ENCODE peak calls at places on chromosomes 11 and 22, in six cellular contexts. H is K562, E is GM23248, F is fibroblast of lung, A is GM23338, Z is hepatocyte. C is an unnamed sample.

GRCh38 chr11:11155962-11156815 is 196.9 kb downstream of the CSNK2A3 start:
- DNase-seq in H (peak; percentile 77), E (no peak), F (no peak), A (peak; percentile 79), Z (no peak), C (peak; percentile 42)

GRCh38 chr11:121575250-121575962 is 122.6 kb upstream of the SORL1-AS1 start:
- DNase-seq in H (no peak), E (peak; percentile 8), F (peak; percentile 89), A (no peak), Z (no peak), C (no peak)

GRCh38 chr11:134050541-134051383 is 18.1 kb upstream of the JAM3 start:
- DNase-seq in H (peak; percentile 91), E (peak; percentile 80), F (peak; percentile 56), A (peak; percentile 71), Z (peak; percentile 87), C (peak; percentile 78)

GRCh38 chr22:46195487-46196165 is 45.3 kb downstream of the PPARA start:
- DNase-seq in H (no peak), E (no peak), F (peak; percentile 43), A (no peak), Z (no peak), C (no peak)

GRCh38 chr11:84264066-84264465 is 977.9 kb upstream of the CCDC90B start:
- DNase-seq in H (no peak), E (no peak), F (no peak), A (no peak), Z (no peak), C (no peak)

GRCh38 chr11:50164050-50164449 is 131.4 kb downstream of the OR4C45 start:
- DNase-seq in H (no peak), E (no peak), F (no peak), A (no peak), Z (no peak), C (no peak)

GRCh38 chr11:111561801-111562325 is 21.3 kb downstream of the LAYN start:
- DNase-seq in H (no peak), E (peak; percentile 90), F (peak; percentile 76), A (peak; percentile 67), Z (no peak), C (no peak)

GRCh38 chr11:72569966-72570892 is 104.0 kb downstream of the PDE2A start:
- DNase-seq in H (no peak), E (peak; percentile 71), F (peak; percentile 79), A (no peak), Z (peak; percentile 51), C (no peak)

GRCh38 chr22:46846154-46846831 is 83.8 kb downstream of the TBC1D22A start:
- DNase-seq in H (no peak), E (peak; percentile 59), F (no peak), A (no peak), Z (no peak), C (no peak)

GRCh38 chr11:34528072-34528471 is 14.5 kb upstream of the ELF5 start:
- DNase-seq in H (no peak), E (no peak), F (no peak), A (no peak), Z (no peak), C (no peak)

GRCh38 chr11:94938399-94939055 is 34.8 kb downstream of the CWC15 start:
- DNase-seq in H (no peak), E (peak; percentile 88), F (peak; percentile 95), A (no peak), Z (no peak), C (peak; percentile 86)

GRCh38 chr11:100445231-100445735 is 241.8 kb upstream of the ARHGAP42 start:
- DNase-seq in H (no peak), E (no peak), F (no peak), A (peak; percentile 28), Z (no peak), C (peak; percentile 59)

GRCh38 chr11:69662021-69662698 is 13.0 kb downstream of the LTO1 start:
- DNase-seq in H (no peak), E (peak; percentile 36), F (no peak), A (peak; percentile 78), Z (no peak), C (peak; percentile 62)

GRCh38 chr22:42277988-42278776 is 7.7 kb upstream of the TCF20 start:
- DNase-seq in H (no peak), E (no peak), F (peak; percentile 11), A (no peak), Z (peak; percentile 54), C (peak; percentile 60)

GRCh38 chr22:30612789-30613188 is 5.8 kb downstream of the TCN2 start:
- DNase-seq in H (no peak), E (no peak), F (no peak), A (peak; percentile 53), Z (no peak), C (no peak)

GRCh38 chr11:119694334-119694733 is 34.7 kb downstream of the NECTIN1 start:
- DNase-seq in H (no peak), E (no peak), F (no peak), A (no peak), Z (no peak), C (no peak)

GRCh38 chr11:128593281-128593680 is 5.9 kb upstream of the ETS1 start:
- DNase-seq in H (no peak), E (peak; percentile 72), F (no peak), A (peak; percentile 62), Z (no peak), C (peak; percentile 88)

GRCh38 chr11:79465160-79465559 is 24.3 kb upstream of the TENM4 start:
- DNase-seq in H (no peak), E (no peak), F (no peak), A (no peak), Z (no peak), C (no peak)

GRCh38 chr11:33724644-33725035 is 11.6 kb downstream of the CD59 start:
- DNase-seq in H (no peak), E (peak; percentile 62), F (peak; percentile 89), A (no peak), Z (no peak), C (no peak)

GRCh38 chr11:112132737-112133136 is 31.2 kb downstream of the IL18 start:
- DNase-seq in H (no peak), E (no peak), F (no peak), A (peak; percentile 29), Z (no peak), C (no peak)

GRCh38 chr22:37460684-37461083 is 25.5 kb downstream of the MFNG start:
- DNase-seq in H (no peak), E (no peak), F (no peak), A (no peak), Z (no peak), C (no peak)

GRCh38 chr11:117166491-117166890 is 12.1 kb upstream of the SIDT2 start:
- DNase-seq in H (no peak), E (peak; percentile 51), F (no peak), A (no peak), Z (no peak), C (no peak)

GRCh38 chr22:32444068-32444467 is 20.2 kb downstream of the BPIFC start:
- DNase-seq in H (peak; percentile 16), E (no peak), F (no peak), A (peak; percentile 45), Z (peak; percentile 34), C (peak; percentile 37)

GRCh38 chr11:44740967-44741366 is 14.2 kb downstream of the TSPAN18 start:
- DNase-seq in H (no peak), E (no peak), F (no peak), A (peak; percentile 60), Z (no peak), C (no peak)

GRCh38 chr11:44738791-44739190 is 12.0 kb downstream of the TSPAN18 start:
- DNase-seq in H (no peak), E (no peak), F (no peak), A (no peak), Z (no peak), C (no peak)

GRCh38 chr11:44737222-44737621 is 10.5 kb downstream of the TSPAN18 start:
- DNase-seq in H (no peak), E (no peak), F (no peak), A (no peak), Z (no peak), C (no peak)

GRCh38 chr11:44734982-44735381 is 8.2 kb downstream of the TSPAN18 start:
- DNase-seq in H (no peak), E (no peak), F (no peak), A (no peak), Z (no peak), C (no peak)

GRCh38 chr11:44737686-44738085 is 10.9 kb downstream of the TSPAN18 start:
- DNase-seq in H (no peak), E (no peak), F (no peak), A (no peak), Z (no peak), C (no peak)
- H3K4me1 ChIP-seq in H (no peaks in the 10 kb centered on the region), E (no peaks in the 10 kb centered on the region), F (no peaks in the 10 kb centered on the region), A (peaks cover 69% of the 10 kb centered on the region), Z (no peaks in the 10 kb centered on the region), C (no peaks in the 10 kb centered on the region)

GRCh38 chr22:29030016-29030617 is 31.5 kb downstream of the C22orf31 start:
- DNase-seq in H (no peak), E (peak; percentile 53), F (peak; percentile 37), A (peak; percentile 29), Z (no peak), C (no peak)
- H3K4me3 ChIP-seq in H (peak overlapping the region; percentile 33), E (peak overlapping the region; percentile 57), F (peak overlapping the region; percentile 45), A (peak overlapping the region; percentile 62), Z (peak overlapping the region; percentile 16), C (peak overlapping the region; percentile 14)

GRCh38 chr11:32436751-32437405 is 1.5 kb upstream of the WT1 start:
- DNase-seq in H (no peak), E (no peak), F (no peak), A (peak; percentile 63), Z (no peak), C (no peak)

GRCh38 chr11:32437406-32438345 is 2.3 kb upstream of the WT1 start:
- DNase-seq in H (no peak), E (no peak), F (no peak), A (peak; percentile 80), Z (no peak), C (peak; percentile 85)

GRCh38 chr11:32435511-32435946 is at the start of gene WT1:
- DNase-seq in H (peak; percentile 85), E (no peak), F (no peak), A (peak; percentile 86), Z (no peak), C (peak; percentile 86)

GRCh38 chr11:32435152-32435480 is 223 bp downstream of the WT1 start:
- DNase-seq in H (peak; percentile 32), E (no peak), F (no peak), A (peak; percentile 45), Z (no peak), C (peak; percentile 79)

GRCh38 chr11:32435947-32436750 is 810 bp upstream of the WT1 start:
- DNase-seq in H (no peak), E (no peak), F (no peak), A (peak; percentile 65), Z (no peak), C (peak; percentile 72)
- TF ChIP-seq EZH2 in H (no peak), E (peak; percentile 80), F (peak; percentile 81), A (peak; percentile 86), Z (peak; percentile 86), C (peak; percentile 94)

GRCh38 chr22:26888887-26889286 is 231.5 kb downstream of the MIAT start:
- DNase-seq in H (no peak), E (no peak), F (no peak), A (no peak), Z (no peak), C (no peak)

GRCh38 chr22:26891431-26891830 is 234.0 kb downstream of the MIAT start:
- DNase-seq in H (no peak), E (no peak), F (no peak), A (no peak), Z (no peak), C (no peak)

GRCh38 chr22:26889794-26890193 is 232.4 kb downstream of the MIAT start:
- DNase-seq in H (no peak), E (peak; percentile 33), F (no peak), A (no peak), Z (no peak), C (no peak)

GRCh38 chr22:26892401-26893033 is 235.1 kb downstream of the MIAT start:
- DNase-seq in H (no peak), E (peak; percentile 60), F (no peak), A (no peak), Z (peak; percentile 25), C (peak; percentile 78)

GRCh38 chr22:26890870-26891269 is 233.5 kb downstream of the MIAT start:
- DNase-seq in H (no peak), E (no peak), F (no peak), A (peak; percentile 29), Z (peak; percentile 23), C (no peak)
- H3K4me1 ChIP-seq in H (no peaks in the 10 kb centered on the region), E (peaks cover 67% of the 10 kb centered on the region), F (peaks cover 31% of the 10 kb centered on the region), A (peaks cover 36% of the 10 kb centered on the region), Z (peaks cover 16% of the 10 kb centered on the region), C (peaks cover 19% of the 10 kb centered on the region)